ENCODE peak calls at places on chromosome 13, in seven cellular contexts. Z is IMR-90, P is psoas muscle, A is uterus, F is neural progenitor cell, C is A549, D is breast epithelium. I is an unnamed sample.

GRCh38 chr13:77516342-77516789 is 19.1 kb upstream of the SCEL start:
- DNase-seq in C (no peak), Z (peak; percentile 44), D (no peak), P (no peak), A (no peak), F (no peak), I (no peak)

GRCh38 chr13:93789058-93789457 is 562.5 kb downstream of the GPC6 start:
- DNase-seq in P (no peak), D (no peak), Z (no peak), C (no peak), A (no peak), F (no peak), I (no peak)

GRCh38 chr13:63351533-63351932 is 1935.9 kb upstream of the PCDH20 start:
- DNase-seq in C (no peak), D (no peak), Z (peak; percentile 36), P (no peak), A (no peak), F (no peak), I (no peak)

GRCh38 chr13:25046985-25047660 is 48.8 kb upstream of the PABPC3 start:
- DNase-seq in P (no peak), Z (peak; percentile 18), A (no peak), D (no peak), C (no peak), F (peak; percentile 83), I (no peak)

GRCh38 chr13:42524487-42525034 is 49.4 kb upstream of the TNFSF11 start:
- DNase-seq in D (no peak), P (no peak), Z (no peak), F (no peak), A (no peak), C (peak; percentile 10), I (no peak)

GRCh38 chr13:30569901-30570576 is 47.7 kb upstream of the USPL1 start:
- DNase-seq in Z (peak; percentile 99), C (peak; percentile 73), P (peak; percentile 19), A (peak; percentile 78), F (no peak), D (peak; percentile 33), I (peak; percentile 69)

GRCh38 chr13:108268713-108269112 is 805 bp upstream of the TNFSF13B start:
- DNase-seq in D (no peak), P (no peak), C (no peak), Z (no peak), F (no peak), A (no peak), I (no peak)

GRCh38 chr13:111198979-111199378 is 83.9 kb downstream of the ARHGEF7 start:
- DNase-seq in C (no peak), D (no peak), F (no peak), Z (no peak), A (no peak), P (no peak), I (no peak)

GRCh38 chr13:24306632-24307031 is 2.7 kb upstream of the C1QTNF9 start:
- DNase-seq in Z (peak; percentile 73), C (no peak), P (no peak), D (no peak), F (no peak), A (no peak), I (no peak)

GRCh38 chr13:75913925-75914324 is 277.8 kb downstream of the LMO7 start:
- DNase-seq in F (no peak), C (no peak), P (no peak), A (no peak), Z (no peak), D (no peak), I (no peak)
- TF ChIP-seq CTCF in F (no peak), C (no peak), P (no peak), A (no peak), Z (no peak), D (no peak), I (no peak)

GRCh38 chr13:105452895-105453294 is 1082.6 kb downstream of the EFNB2 start:
- DNase-seq in C (peak; percentile 21), F (no peak), D (no peak), Z (no peak), A (no peak), P (no peak), I (no peak)
- H3K27ac ChIP-seq in C (no peak overlapping the region), F (no peak overlapping the region), D (no peak overlapping the region), Z (no peak overlapping the region), A (no peak overlapping the region), P (no peak overlapping the region), I (peak overlapping the region; percentile 12)

GRCh38 chr13:99056381-99057014 is 78.6 kb upstream of the DOCK9 start:
- DNase-seq in Z (no peak), P (no peak), A (no peak), F (no peak), C (peak; percentile 43), D (no peak), I (no peak)
- H3K4me1 ChIP-seq in Z (peaks cover 5% of the 10 kb centered on the region), P (no peaks in the 10 kb centered on the region), A (no peaks in the 10 kb centered on the region), F (peaks cover 19% of the 10 kb centered on the region), C (peaks cover 67% of the 10 kb centered on the region), D (no peaks in the 10 kb centered on the region), I (peaks cover 29% of the 10 kb centered on the region)

DNA sequence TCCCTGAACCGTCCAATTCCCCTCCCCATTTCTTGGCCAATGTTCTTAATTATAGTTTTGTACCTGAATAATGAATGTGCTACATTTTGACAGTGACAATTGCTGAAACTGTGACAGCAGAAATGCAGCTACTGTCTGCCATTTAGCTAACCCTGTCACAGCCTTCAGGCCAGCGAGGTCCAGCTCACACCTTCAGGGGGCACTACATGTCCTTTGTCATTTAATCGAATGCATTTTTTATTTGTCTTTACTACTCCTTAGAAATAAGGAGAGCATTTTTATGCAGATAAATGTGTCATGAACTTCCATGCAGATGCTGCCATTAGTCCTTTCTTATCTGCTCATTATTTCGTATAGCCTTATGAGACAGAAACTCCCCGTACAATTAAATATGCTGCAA is 159.9 kb downstream of the MZT1 start:
- DNase-seq in Z (no peak), A (no peak), C (no peak), P (no peak), D (no peak), F (no peak), I (no peak)
- TF ChIP-seq CTCF in Z (no peak), A (no peak), C (no peak), P (no peak), D (no peak), F (peak; percentile 31), I (no peak)

GRCh38 chr13:113497217-113497616 is 6.7 kb upstream of the DCUN1D2 start:
- DNase-seq in A (no peak), P (no peak), D (no peak), Z (peak; percentile 21), C (no peak), F (peak; percentile 37), I (no peak)
- H3K27ac ChIP-seq in A (no peak overlapping the region), P (no peak overlapping the region), D (no peak overlapping the region), Z (no peak overlapping the region), C (no peak overlapping the region), F (no peak overlapping the region), I (no peak overlapping the region)

GRCh38 chr13:46603165-46603603 is 50.2 kb downstream of the LRCH1 start:
- DNase-seq in D (no peak), A (no peak), C (peak; percentile 48), Z (no peak), P (no peak), F (peak; percentile 30), I (no peak)

GRCh38 chr13:46602531-46602930 is 49.6 kb downstream of the LRCH1 start:
- DNase-seq in C (no peak), P (no peak), F (no peak), D (no peak), A (no peak), Z (no peak), I (no peak)

GRCh38 chr13:46605089-46605488 is 52.1 kb downstream of the LRCH1 start:
- DNase-seq in D (no peak), F (no peak), P (no peak), C (no peak), A (peak; percentile 31), Z (no peak), I (no peak)

GRCh38 chr13:46605824-46606554 is 53.0 kb downstream of the LRCH1 start:
- DNase-seq in F (no peak), P (no peak), A (no peak), D (no peak), Z (no peak), C (no peak), I (no peak)

DNA sequence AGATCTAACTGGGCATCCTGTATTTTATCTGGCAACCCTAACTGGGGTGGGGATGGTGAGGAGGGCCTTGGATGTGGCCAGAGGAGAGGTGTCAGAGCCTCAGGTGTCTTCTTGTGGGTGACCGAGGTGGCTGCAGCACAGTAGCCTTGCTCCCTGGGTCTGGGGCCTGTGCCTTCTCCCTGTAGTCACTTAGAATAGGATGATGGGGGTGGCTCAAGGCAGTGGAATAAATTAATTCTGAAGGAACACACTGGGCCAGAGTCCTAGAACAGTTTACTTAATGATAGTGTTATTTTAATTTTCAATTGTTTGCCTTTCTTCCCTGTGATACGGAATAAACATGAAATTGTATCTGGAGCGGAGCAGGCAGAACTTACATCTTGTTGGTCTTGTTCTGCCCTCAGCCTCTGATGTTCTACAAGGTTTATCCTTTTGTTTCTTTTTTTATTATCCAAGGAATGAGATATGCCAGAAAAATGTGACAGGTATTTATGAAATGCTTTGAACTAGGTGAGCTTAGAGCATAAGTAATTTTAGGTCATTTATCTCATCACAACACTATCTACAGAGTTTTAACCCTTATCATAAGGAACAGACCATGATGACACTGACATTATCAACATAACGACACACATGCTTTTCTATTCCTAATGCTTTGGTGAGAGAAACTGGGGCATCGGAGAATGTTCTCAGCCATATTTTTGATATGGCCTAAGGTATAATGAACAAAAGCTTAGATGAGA is 51.4 kb downstream of the LRCH1 start:
- DNase-seq in F (no peak), A (no peak), P (no peak), D (no peak), C (no peak), Z (no peak), I (no peak)
- H3K4me1 ChIP-seq in F (peaks cover 10% of the 10 kb centered on the region), A (no peaks in the 10 kb centered on the region), P (peaks cover 28% of the 10 kb centered on the region), D (peaks cover 13% of the 10 kb centered on the region), C (peaks cover 90% of the 10 kb centered on the region), Z (peaks cover 13% of the 10 kb centered on the region), I (peaks cover 49% of the 10 kb centered on the region)

GRCh38 chr13:91699863-91700262 is 301.4 kb downstream of the GPC5 start:
- DNase-seq in D (no peak), Z (no peak), P (no peak), A (no peak), C (no peak), F (no peak), I (no peak)
- TF ChIP-seq CTCF in D (no peak), Z (no peak), P (no peak), A (no peak), C (no peak), F (no peak), I (no peak)

GRCh38 chr13:44848956-44849748 is 140.1 kb downstream of the NUFIP1 start:
- DNase-seq in C (no peak), F (no peak), P (no peak), D (peak; percentile 51), Z (no peak), A (peak; percentile 71), I (no peak)
- H3K27ac ChIP-seq in C (peak overlapping the region; percentile 13), F (no peak overlapping the region), P (peak overlapping the region; percentile 27), D (peak overlapping the region; percentile 62), Z (no peak overlapping the region), A (peak overlapping the region; percentile 72), I (no peak overlapping the region)